ENCODE peak calls at places on chromosome 1, in ten cellular contexts. A, K, U, D, Y, Q, H, T, X and S are unnamed samples.
A peak's percentile ranks its signal among the peaks of the same experiment; 100 is the strongest.

GRCh38 chr1:53145942-53146708 is 3.7 kb upstream of the SLC1A7 start:
- DNase-seq in A (no peak), K (peak; percentile 99), U (peak; percentile 86), D (peak; percentile 94), Y (no peak), Q (peak; percentile 97), H (no peak), T (peak; percentile 83), X (peak; percentile 78), S (peak; percentile 35)

GRCh38 chr1:155649689-155650088 is 38.9 kb downstream of the YY1AP1 start:
- DNase-seq in A (no peak), K (no peak), U (no peak), D (no peak), Y (no peak), Q (no peak), H (no peak), T (no peak), X (no peak), S (no peak)

GRCh38 chr1:170262540-170262939 is 116.8 kb downstream of the NTMT2 start:
- DNase-seq in A (no peak), K (no peak), U (no peak), D (no peak), Y (no peak), Q (no peak), H (no peak), T (no peak), X (no peak), S (no peak)

GRCh38 chr1:99852648-99853047 is 2.5 kb downstream of the AGL start:
- DNase-seq in A (no peak), K (no peak), U (no peak), D (no peak), Y (no peak), Q (no peak), H (no peak), T (no peak), X (no peak), S (no peak)

GRCh38 chr1:27007909-27008582 is 4.6 kb downstream of the TENT5B start:
- DNase-seq in A (peak; percentile 64), K (no peak), U (no peak), D (peak; percentile 87), Y (no peak), Q (peak; percentile 93), H (peak; percentile 94), T (peak; percentile 45), X (no peak), S (no peak)

GRCh38 chr1:115457295-115457694 is 119.2 kb upstream of the NGF start:
- DNase-seq in A (no peak), K (no peak), U (no peak), D (no peak), Y (no peak), Q (no peak), H (peak; percentile 77), T (no peak), X (no peak), S (no peak)

GRCh38 chr1:184684285-184685077 is 70.2 kb downstream of the EDEM3 start:
- DNase-seq in A (no peak), K (no peak), U (no peak), D (no peak), Y (no peak), Q (no peak), H (peak; percentile 56), T (peak; percentile 14), X (no peak), S (no peak)

GRCh38 chr1:158246650-158247049 is 7.6 kb upstream of the CD1A start:
- DNase-seq in A (no peak), K (no peak), U (no peak), D (no peak), Y (no peak), Q (peak; percentile 36), H (no peak), T (no peak), X (no peak), S (no peak)

GRCh38 chr1:155086182-155086741 is 7.6 kb downstream of the EFNA3 start:
- DNase-seq in A (peak; percentile 93), K (no peak), U (peak; percentile 86), D (peak; percentile 73), Y (peak; percentile 80), Q (peak; percentile 60), H (peak; percentile 65), T (peak; percentile 77), X (peak; percentile 77), S (peak; percentile 84)

GRCh38 chr1:76705560-76705959 is 161.7 kb upstream of the ST6GALNAC5 start:
- DNase-seq in A (no peak), K (no peak), U (no peak), D (no peak), Y (no peak), Q (no peak), H (no peak), T (no peak), X (no peak), S (no peak)

GRCh38 chr1:224929335-224930237 is at the start of gene DNAH14:
- DNase-seq in A (peak; percentile 81), K (no peak), U (peak; percentile 68), D (peak; percentile 92), Y (no peak), Q (peak; percentile 56), H (peak; percentile 86), T (peak; percentile 89), X (peak; percentile 42), S (peak; percentile 77)

DNA sequence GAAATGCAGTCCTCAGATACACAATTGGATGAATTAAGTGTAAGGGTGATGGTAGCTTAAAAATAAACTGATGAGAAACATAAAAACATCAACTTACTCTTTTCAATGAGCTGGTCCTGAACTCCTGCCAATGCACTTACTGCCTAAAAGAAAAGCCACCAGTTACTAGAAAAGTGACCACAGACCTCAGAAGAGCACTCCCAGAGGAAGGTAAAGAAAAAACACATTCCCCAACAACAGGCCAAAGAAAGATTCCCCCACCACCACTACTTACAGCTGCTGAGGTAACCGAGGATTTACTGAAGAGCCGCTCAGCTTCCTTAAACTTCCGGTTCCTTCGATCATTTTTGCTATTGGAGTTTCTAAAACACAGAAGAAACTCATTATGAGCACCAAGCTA is 5.4 kb downstream of the MEAF6 start:
- DNase-seq in A (no peak), K (no peak), U (no peak), D (no peak), Y (no peak), Q (peak; percentile 4), H (no peak), T (no peak), X (no peak), S (no peak)
- TF ChIP-seq CTCF in A (no peak), K (peak; percentile 6), U (no peak), D (peak; percentile 12), Y (no peak), Q (peak; percentile 24), H (no peak), T (no peak), X (no peak), S (peak; percentile 11)

DNA sequence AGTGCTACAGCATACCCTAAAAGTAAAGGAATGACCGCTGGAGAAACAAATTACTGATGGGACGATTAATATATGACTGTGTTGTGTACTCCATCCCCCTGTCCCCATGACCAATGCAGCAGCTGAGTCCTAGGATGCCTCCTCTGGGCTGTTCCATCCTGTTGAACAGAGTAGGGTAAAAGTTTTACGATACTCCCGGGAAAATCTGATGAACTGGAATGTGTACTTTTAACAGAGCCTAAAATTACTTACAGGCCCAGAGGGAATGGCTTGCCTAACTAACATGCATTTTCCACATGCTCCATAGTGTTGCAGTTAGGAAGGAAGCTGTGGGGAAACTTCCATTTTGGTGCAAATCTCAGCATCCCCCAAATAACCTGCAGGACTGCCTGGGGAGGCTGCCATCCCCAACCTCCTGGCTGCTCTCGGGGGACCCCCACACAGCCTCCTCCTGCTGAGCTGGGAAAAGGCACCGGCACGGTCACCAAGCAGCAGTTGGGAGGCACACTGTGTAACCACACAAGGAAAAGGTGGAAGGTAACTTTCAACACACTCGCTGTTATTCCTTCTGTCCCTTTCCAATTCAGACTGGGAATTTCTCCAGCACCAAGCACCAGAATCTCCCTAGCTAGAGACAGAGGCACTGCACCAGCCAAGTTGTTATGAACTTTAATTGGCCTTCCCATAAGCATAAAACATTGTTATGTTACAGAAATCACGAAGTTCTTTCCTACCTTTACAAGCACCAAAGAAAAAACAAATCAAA is 97.2 kb downstream of the BCAR3 start:
- DNase-seq in A (no peak), K (no peak), U (no peak), D (peak; percentile 37), Y (no peak), Q (no peak), H (peak; percentile 38), T (no peak), X (peak; percentile 9), S (no peak)
- TF ChIP-seq CTCF in A (no peak), K (no peak), U (peak; percentile 9), D (peak; percentile 5), Y (no peak), Q (no peak), H (no peak), T (peak; percentile 44), X (no peak), S (no peak)

GRCh38 chr1:111351700-111352099 is 61.0 kb downstream of the CHIA start:
- DNase-seq in A (no peak), K (no peak), U (no peak), D (no peak), Y (no peak), Q (no peak), H (no peak), T (no peak), X (no peak), S (no peak)

GRCh38 chr1:111346089-111346885 is 55.6 kb downstream of the CHIA start:
- DNase-seq in A (peak; percentile 96), K (no peak), U (peak; percentile 93), D (peak; percentile 97), Y (peak; percentile 92), Q (peak; percentile 62), H (peak; percentile 97), T (peak; percentile 92), X (peak; percentile 85), S (peak; percentile 87)
- TF ChIP-seq CTCF in A (no peak), K (peak; percentile 5), U (no peak), D (no peak), Y (no peak), Q (peak; percentile 15), H (no peak), T (peak; percentile 3), X (no peak), S (peak; percentile 35)

GRCh38 chr1:33378524-33378923 is 52.4 kb downstream of the PHC2 start:
- DNase-seq in A (no peak), K (no peak), U (no peak), D (no peak), Y (no peak), Q (no peak), H (no peak), T (no peak), X (no peak), S (no peak)

GRCh38 chr1:33378976-33379375 is 51.9 kb downstream of the PHC2 start:
- DNase-seq in A (no peak), K (no peak), U (no peak), D (no peak), Y (no peak), Q (no peak), H (peak; percentile 38), T (no peak), X (no peak), S (no peak)

GRCh38 chr1:33380811-33381210 is 50.1 kb downstream of the PHC2 start:
- DNase-seq in A (no peak), K (no peak), U (no peak), D (no peak), Y (no peak), Q (no peak), H (no peak), T (no peak), X (no peak), S (no peak)

GRCh38 chr1:33377750-33378149 is 53.1 kb downstream of the PHC2 start:
- DNase-seq in A (no peak), K (no peak), U (no peak), D (no peak), Y (no peak), Q (no peak), H (no peak), T (no peak), X (no peak), S (no peak)

GRCh38 chr1:33379631-33380354 is 51.1 kb downstream of the PHC2 start:
- DNase-seq in A (no peak), K (no peak), U (no peak), D (no peak), Y (no peak), Q (no peak), H (peak; percentile 43), T (no peak), X (no peak), S (no peak)
- TF ChIP-seq CTCF in A (no peak), K (no peak), U (no peak), D (no peak), Y (no peak), Q (no peak), H (no peak), T (no peak), X (no peak), S (no peak)